ENCODE peak calls at places on chromosomes 1 and 21, in nine cellular contexts. One of them, this sample, is unnamed.

GRCh38 chr1:68379085-68379478 is 70.7 kb downstream of the RPE65 start:
- DNase-seq in psoas muscle: no peak
- DNase-seq in kidney epithelial cell: no peak
- DNase-seq in cardiac muscle cell: no peak
- DNase-seq in fibroblast of lung: no peak
- DNase-seq in heart left ventricle: no peak
- DNase-seq in A549: no peak
- DNase-seq in epithelial cell of esophagus: peak; percentile 42
- DNase-seq in BE2C: no peak
- DNase-seq in this sample: no peak

GRCh38 chr1:60510162-60510561 is 436.6 kb upstream of the C1orf87 start:
- DNase-seq in psoas muscle: no peak
- DNase-seq in kidney epithelial cell: no peak
- DNase-seq in cardiac muscle cell: no peak
- DNase-seq in fibroblast of lung: peak; percentile 2
- DNase-seq in heart left ventricle: no peak
- DNase-seq in A549: no peak
- DNase-seq in epithelial cell of esophagus: peak; percentile 15
- DNase-seq in BE2C: no peak
- DNase-seq in this sample: no peak

GRCh38 chr1:221350091-221350490 is 391.8 kb downstream of the DUSP10 start:
- DNase-seq in psoas muscle: no peak
- DNase-seq in kidney epithelial cell: no peak
- DNase-seq in cardiac muscle cell: no peak
- DNase-seq in fibroblast of lung: peak; percentile 52
- DNase-seq in heart left ventricle: no peak
- DNase-seq in A549: no peak
- DNase-seq in epithelial cell of esophagus: no peak
- DNase-seq in BE2C: no peak
- DNase-seq in this sample: no peak

GRCh38 chr1:153683853-153684252 is 5.4 kb downstream of the NPR1 start:
- DNase-seq in psoas muscle: no peak
- DNase-seq in kidney epithelial cell: no peak
- DNase-seq in cardiac muscle cell: no peak
- DNase-seq in fibroblast of lung: no peak
- DNase-seq in heart left ventricle: no peak
- DNase-seq in A549: no peak
- DNase-seq in epithelial cell of esophagus: peak; percentile 81
- DNase-seq in BE2C: no peak
- DNase-seq in this sample: no peak

GRCh38 chr1:42949312-42950145 is 9.1 kb downstream of the SLC2A1 start:
- DNase-seq in psoas muscle: no peak
- DNase-seq in kidney epithelial cell: no peak
- DNase-seq in cardiac muscle cell: peak; percentile 39
- DNase-seq in fibroblast of lung: peak; percentile 75
- DNase-seq in heart left ventricle: no peak
- DNase-seq in A549: no peak
- DNase-seq in epithelial cell of esophagus: no peak
- DNase-seq in BE2C: peak; percentile 49
- DNase-seq in this sample: no peak

GRCh38 chr1:77671836-77672235 is 10.6 kb downstream of the ZZZ3 start:
- DNase-seq in psoas muscle: no peak
- DNase-seq in kidney epithelial cell: peak; percentile 4
- DNase-seq in cardiac muscle cell: no peak
- DNase-seq in fibroblast of lung: peak; percentile 65
- DNase-seq in heart left ventricle: no peak
- DNase-seq in A549: no peak
- DNase-seq in epithelial cell of esophagus: peak; percentile 8
- DNase-seq in BE2C: no peak
- DNase-seq in this sample: no peak

GRCh38 chr1:8197493-8198282 is 120.2 kb upstream of the SLC45A1 start:
- DNase-seq in psoas muscle: peak; percentile 64
- DNase-seq in kidney epithelial cell: peak; percentile 81
- DNase-seq in cardiac muscle cell: no peak
- DNase-seq in fibroblast of lung: peak; percentile 99
- DNase-seq in heart left ventricle: no peak
- DNase-seq in A549: peak; percentile 68
- DNase-seq in epithelial cell of esophagus: peak; percentile 91
- DNase-seq in BE2C: no peak
- DNase-seq in this sample: no peak

GRCh38 chr1:185568155-185569123 is 165.8 kb upstream of the HMCN1 start:
- DNase-seq in psoas muscle: no peak
- DNase-seq in kidney epithelial cell: no peak
- DNase-seq in cardiac muscle cell: no peak
- DNase-seq in fibroblast of lung: no peak
- DNase-seq in heart left ventricle: no peak
- DNase-seq in A549: no peak
- DNase-seq in epithelial cell of esophagus: no peak
- DNase-seq in BE2C: no peak
- DNase-seq in this sample: no peak

GRCh38 chr1:224333939-224334701 is 4.1 kb upstream of the NVL start:
- DNase-seq in psoas muscle: no peak
- DNase-seq in kidney epithelial cell: no peak
- DNase-seq in cardiac muscle cell: no peak
- DNase-seq in fibroblast of lung: peak; percentile 63
- DNase-seq in heart left ventricle: no peak
- DNase-seq in A549: no peak
- DNase-seq in epithelial cell of esophagus: peak; percentile 24
- DNase-seq in BE2C: no peak
- DNase-seq in this sample: no peak

GRCh38 chr1:119372493-119373086 is 4.0 kb downstream of the HAO2 start:
- DNase-seq in psoas muscle: no peak
- DNase-seq in kidney epithelial cell: no peak
- DNase-seq in cardiac muscle cell: peak; percentile 59
- DNase-seq in fibroblast of lung: peak; percentile 24
- DNase-seq in heart left ventricle: no peak
- DNase-seq in A549: peak; percentile 46
- DNase-seq in epithelial cell of esophagus: peak; percentile 70
- DNase-seq in BE2C: no peak
- DNase-seq in this sample: peak; percentile 52

DNA sequence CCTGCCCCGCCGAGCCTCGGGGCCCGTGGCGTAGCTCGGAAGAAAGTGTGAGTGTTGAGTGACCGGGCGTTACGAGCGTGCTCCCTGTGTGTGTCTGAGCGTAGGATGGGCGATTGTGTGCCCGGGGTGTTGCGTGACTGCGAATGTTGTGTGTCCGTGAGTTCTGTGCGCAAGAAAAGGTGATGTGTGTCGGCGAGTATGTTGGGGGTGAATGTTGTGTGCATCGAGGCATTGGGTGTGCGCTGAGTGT is 346 bp downstream of the PTPRU start:
- DNase-seq in psoas muscle: no peak
- DNase-seq in kidney epithelial cell: no peak
- DNase-seq in cardiac muscle cell: no peak
- DNase-seq in fibroblast of lung: peak; percentile 51
- DNase-seq in heart left ventricle: no peak
- DNase-seq in A549: no peak
- DNase-seq in epithelial cell of esophagus: no peak
- DNase-seq in BE2C: peak; percentile 11
- DNase-seq in this sample: no peak
- TF ChIP-seq CTCF in psoas muscle: no peak
- TF ChIP-seq CTCF in kidney epithelial cell: no peak
- TF ChIP-seq CTCF in cardiac muscle cell: no peak
- TF ChIP-seq CTCF in fibroblast of lung: no peak
- TF ChIP-seq CTCF in heart left ventricle: no peak
- TF ChIP-seq CTCF in A549: no peak
- TF ChIP-seq CTCF in epithelial cell of esophagus: no peak
- TF ChIP-seq CTCF in BE2C: no peak
- TF ChIP-seq CTCF in this sample: no peak

GRCh38 chr1:182599339-182599738 is 4.8 kb downstream of the RGS16 start:
- DNase-seq in psoas muscle: no peak
- DNase-seq in kidney epithelial cell: no peak
- DNase-seq in cardiac muscle cell: no peak
- DNase-seq in fibroblast of lung: no peak
- DNase-seq in heart left ventricle: no peak
- DNase-seq in A549: no peak
- DNase-seq in epithelial cell of esophagus: no peak
- DNase-seq in BE2C: peak; percentile 74
- DNase-seq in this sample: no peak
- TF ChIP-seq CTCF in psoas muscle: peak; percentile 17
- TF ChIP-seq CTCF in kidney epithelial cell: peak; percentile 39
- TF ChIP-seq CTCF in cardiac muscle cell: peak; percentile 45
- TF ChIP-seq CTCF in fibroblast of lung: peak; percentile 14
- TF ChIP-seq CTCF in heart left ventricle: peak; percentile 36
- TF ChIP-seq CTCF in A549: peak; percentile 15
- TF ChIP-seq CTCF in epithelial cell of esophagus: peak; percentile 26
- TF ChIP-seq CTCF in BE2C: peak; percentile 78
- TF ChIP-seq CTCF in this sample: peak; percentile 64

DNA sequence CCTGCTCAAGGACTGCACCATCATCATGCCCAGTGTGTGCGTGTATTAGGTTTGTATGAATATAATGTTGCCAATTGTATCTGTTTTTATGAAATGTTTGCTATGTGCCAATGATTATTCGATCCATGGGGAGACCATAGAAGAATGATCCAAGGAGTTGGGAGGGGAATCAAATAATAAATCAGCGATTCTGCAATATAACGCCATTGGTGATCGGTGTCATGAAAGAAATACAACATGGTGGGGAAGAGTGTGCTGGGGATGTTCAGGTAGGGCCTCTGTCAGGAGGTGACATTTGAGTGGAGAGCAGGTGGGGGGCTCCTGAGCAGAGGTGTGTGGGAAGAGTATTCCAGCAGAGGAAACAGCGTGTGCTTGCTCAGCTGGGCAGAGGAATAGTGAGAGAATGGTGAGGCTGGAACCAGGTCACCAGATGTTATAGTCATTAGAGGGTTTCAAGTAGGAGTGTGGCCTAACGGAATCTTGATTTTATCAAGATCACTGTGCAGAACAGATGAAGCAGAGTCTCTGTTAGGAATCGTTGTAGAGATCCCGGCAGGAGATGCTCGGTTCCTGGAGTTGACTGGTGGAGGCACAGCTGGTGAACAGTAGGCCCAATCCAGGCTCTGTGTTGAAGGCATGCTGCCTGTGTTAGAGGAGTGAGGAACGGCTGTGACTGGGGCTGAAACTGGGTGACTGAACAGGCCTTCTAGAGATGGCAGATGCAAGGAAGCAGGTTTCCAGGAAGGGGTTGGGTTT is 2.9 kb upstream of the ZNF496 start:
- DNase-seq in psoas muscle: no peak
- DNase-seq in kidney epithelial cell: no peak
- DNase-seq in cardiac muscle cell: no peak
- DNase-seq in fibroblast of lung: no peak
- DNase-seq in heart left ventricle: no peak
- DNase-seq in A549: no peak
- DNase-seq in epithelial cell of esophagus: no peak
- DNase-seq in BE2C: no peak
- DNase-seq in this sample: no peak
- TF ChIP-seq CTCF in psoas muscle: no peak
- TF ChIP-seq CTCF in kidney epithelial cell: no peak
- TF ChIP-seq CTCF in cardiac muscle cell: no peak
- TF ChIP-seq CTCF in fibroblast of lung: no peak
- TF ChIP-seq CTCF in heart left ventricle: no peak
- TF ChIP-seq CTCF in A549: no peak
- TF ChIP-seq CTCF in epithelial cell of esophagus: no peak
- TF ChIP-seq CTCF in BE2C: no peak
- TF ChIP-seq CTCF in this sample: no peak

DNA sequence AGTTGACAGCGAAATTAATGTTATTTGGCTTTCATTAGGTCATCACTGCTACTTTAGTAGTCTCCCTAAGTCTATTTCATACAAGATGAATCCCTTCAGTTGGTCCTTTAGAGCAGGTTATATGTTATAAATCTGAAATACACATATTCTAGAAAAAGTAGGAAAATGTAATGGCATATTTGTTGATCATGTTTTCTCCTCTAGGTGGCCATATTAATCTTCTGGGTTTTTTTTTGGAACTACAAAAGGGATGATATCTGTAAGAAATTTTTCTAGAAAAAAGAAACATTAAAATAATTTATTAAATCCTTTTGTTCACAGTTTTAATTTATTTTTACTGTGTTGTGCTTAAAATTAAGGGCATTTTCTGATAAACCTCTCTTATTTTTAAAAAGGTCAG is 87.9 kb downstream of the SYT14 start:
- DNase-seq in psoas muscle: no peak
- DNase-seq in kidney epithelial cell: no peak
- DNase-seq in cardiac muscle cell: no peak
- DNase-seq in fibroblast of lung: no peak
- DNase-seq in heart left ventricle: no peak
- DNase-seq in A549: no peak
- DNase-seq in epithelial cell of esophagus: no peak
- DNase-seq in BE2C: no peak
- DNase-seq in this sample: no peak
- TF ChIP-seq CTCF in psoas muscle: no peak
- TF ChIP-seq CTCF in kidney epithelial cell: no peak
- TF ChIP-seq CTCF in cardiac muscle cell: no peak
- TF ChIP-seq CTCF in fibroblast of lung: no peak
- TF ChIP-seq CTCF in heart left ventricle: no peak
- TF ChIP-seq CTCF in A549: peak; percentile 14
- TF ChIP-seq CTCF in epithelial cell of esophagus: no peak
- TF ChIP-seq CTCF in BE2C: peak; percentile 19
- TF ChIP-seq CTCF in this sample: no peak

GRCh38 chr21:39022901-39023693 is 160.2 kb downstream of the PSMG1 start:
- DNase-seq in psoas muscle: peak; percentile 73
- DNase-seq in kidney epithelial cell: peak; percentile 42
- DNase-seq in cardiac muscle cell: peak; percentile 70
- DNase-seq in fibroblast of lung: peak; percentile 78
- DNase-seq in heart left ventricle: peak; percentile 83
- DNase-seq in A549: no peak
- DNase-seq in epithelial cell of esophagus: no peak
- DNase-seq in BE2C: no peak
- DNase-seq in this sample: peak; percentile 34
- TF ChIP-seq CTCF in psoas muscle: peak; percentile 38
- TF ChIP-seq CTCF in kidney epithelial cell: peak; percentile 43
- TF ChIP-seq CTCF in cardiac muscle cell: peak; percentile 41
- TF ChIP-seq CTCF in fibroblast of lung: peak; percentile 23
- TF ChIP-seq CTCF in heart left ventricle: peak; percentile 54
- TF ChIP-seq CTCF in A549: no peak
- TF ChIP-seq CTCF in epithelial cell of esophagus: peak; percentile 13
- TF ChIP-seq CTCF in BE2C: peak; percentile 57
- TF ChIP-seq CTCF in this sample: peak; percentile 58

GRCh38 chr1:23354260-23354659 is 10.2 kb upstream of the HNRNPR start:
- DNase-seq in psoas muscle: no peak
- DNase-seq in kidney epithelial cell: no peak
- DNase-seq in cardiac muscle cell: no peak
- DNase-seq in fibroblast of lung: no peak
- DNase-seq in heart left ventricle: no peak
- DNase-seq in A549: no peak
- DNase-seq in epithelial cell of esophagus: no peak
- DNase-seq in BE2C: no peak
- DNase-seq in this sample: no peak
- TF ChIP-seq CTCF in psoas muscle: no peak
- TF ChIP-seq CTCF in kidney epithelial cell: no peak
- TF ChIP-seq CTCF in cardiac muscle cell: peak; percentile 5
- TF ChIP-seq CTCF in fibroblast of lung: no peak
- TF ChIP-seq CTCF in heart left ventricle: no peak
- TF ChIP-seq CTCF in A549: no peak
- TF ChIP-seq CTCF in epithelial cell of esophagus: no peak
- TF ChIP-seq CTCF in BE2C: peak; percentile 25
- TF ChIP-seq CTCF in this sample: peak; percentile 23

DNA sequence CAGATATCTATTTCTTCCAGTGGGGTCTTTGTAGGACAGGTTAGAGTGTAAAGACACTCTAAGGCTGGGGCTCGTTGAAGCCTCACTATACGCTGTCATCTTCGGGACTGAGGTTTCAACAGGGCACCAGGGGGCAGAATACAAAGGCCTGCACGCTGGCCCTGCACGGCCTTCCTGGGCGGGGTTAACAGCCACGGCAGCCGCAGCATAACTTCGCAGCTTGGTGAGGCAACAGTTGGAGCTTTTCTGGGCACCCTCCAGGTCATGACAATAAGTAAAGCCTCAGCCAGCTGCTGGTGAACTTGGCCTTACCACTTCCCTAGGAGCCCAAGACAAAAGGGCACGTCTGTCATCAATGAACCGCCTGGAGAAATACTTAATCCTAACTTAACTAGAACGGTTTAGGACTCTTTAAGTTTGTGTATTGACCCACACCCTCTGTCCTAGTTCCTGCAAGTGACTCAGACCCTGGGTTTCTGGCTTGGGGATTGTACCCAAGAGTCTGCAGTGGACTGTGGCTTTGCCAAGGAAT is 2.3 kb upstream of the RUNX1 start:
- DNase-seq in psoas muscle: peak; percentile 94
- DNase-seq in kidney epithelial cell: no peak
- DNase-seq in cardiac muscle cell: peak; percentile 73
- DNase-seq in fibroblast of lung: peak; percentile 90
- DNase-seq in heart left ventricle: peak; percentile 83
- DNase-seq in A549: peak; percentile 43
- DNase-seq in epithelial cell of esophagus: peak; percentile 83
- DNase-seq in BE2C: peak; percentile 11
- DNase-seq in this sample: peak; percentile 34
- TF ChIP-seq CTCF in psoas muscle: peak; percentile 71
- TF ChIP-seq CTCF in kidney epithelial cell: peak; percentile 60
- TF ChIP-seq CTCF in cardiac muscle cell: peak; percentile 77
- TF ChIP-seq CTCF in fibroblast of lung: peak; percentile 60
- TF ChIP-seq CTCF in heart left ventricle: peak; percentile 70
- TF ChIP-seq CTCF in A549: peak; percentile 51
- TF ChIP-seq CTCF in epithelial cell of esophagus: peak; percentile 39
- TF ChIP-seq CTCF in BE2C: no peak
- TF ChIP-seq CTCF in this sample: peak; percentile 48

This sample was measured in WERI-Rb-1.